ENCODE peak calls at places on chromosomes 13 and 19, in ten cellular contexts. L is SW480; B is transverse colon; Q is uterus; P is activated gamma-delta T cell treated with Interleukin-2 at 50 U/mL for 16 hours; J is stimulated activated CD4-positive, alpha-beta T cell treated with anti-CD3 and anti-CD28 coated beads, Interleukin-1b, Interleukin-23, amount 100 ng/mL, for 1 hour; R is HFF-Myc; A is T-helper 2 cell; E is vagina; N is NCI-H1092 treated with DMSO at 0.1 percent for 48 hours. V is an unnamed sample.

GRCh38 chr19:14450168-14450874 is 17.2 kb downstream of the PKN1 start:
- DNase-seq in P (no peak), Q (no peak), R (no peak), B (no peak), N (no peak), L (peak), J (peak), E (no peak), A (peak), V (no peak)

GRCh38 chr13:108961542-108962125 is 332.2 kb downstream of the MYO16 start:
- DNase-seq in P (peak), L (peak), R (peak), E (no peak), J (no peak), B (no peak), Q (no peak), A (peak), N (peak), V (no peak)

GRCh38 chr13:38641164-38641948 is 45.5 kb upstream of the FREM2 start:
- DNase-seq in P (no peak), B (no peak), A (no peak), Q (no peak), R (no peak), N (peak), E (no peak), L (no peak), J (no peak), V (no peak)

GRCh38 chr13:93881418-93881817 is 598.1 kb downstream of the DCT start:
- DNase-seq in P (no peak), R (no peak), N (no peak), A (no peak), Q (no peak), B (no peak), E (no peak), J (no peak), L (no peak), V (no peak)

GRCh38 chr13:48236528-48237353 is 3.7 kb downstream of the ITM2B start:
- DNase-seq in Q (no peak), A (no peak), B (no peak), L (no peak), J (no peak), P (no peak), R (no peak), E (no peak), N (no peak), V (no peak)

GRCh38 chr13:111123649-111124048 is 8.5 kb downstream of the ARHGEF7 start:
- DNase-seq in P (no peak), B (no peak), L (no peak), A (no peak), E (no peak), J (no peak), R (no peak), Q (no peak), N (no peak), V (no peak)

GRCh38 chr13:109699628-109700071 is 86.7 kb downstream of the IRS2 start:
- DNase-seq in B (no peak), E (no peak), N (no peak), A (no peak), Q (no peak), L (no peak), R (no peak), J (no peak), P (no peak), V (no peak)

GRCh38 chr19:8423821-8424223 is 10.7 kb downstream of the MARCHF2 start:
- DNase-seq in A (no peak), N (no peak), E (peak), B (peak), L (peak), J (no peak), P (no peak), Q (peak), R (peak), V (no peak)

GRCh38 chr13:110346661-110347067 is 39.6 kb downstream of the COL4A2 start:
- DNase-seq in A (no peak), N (no peak), B (peak), Q (no peak), R (no peak), J (no peak), P (no peak), E (no peak), L (peak), V (no peak)

GRCh38 chr19:2487780-2488330 is 11.9 kb downstream of the GADD45B start:
- DNase-seq in N (no peak), B (no peak), L (no peak), E (no peak), R (no peak), Q (no peak), P (no peak), A (no peak), J (no peak), V (no peak)

GRCh38 chr13:100269837-100270236 is 180.9 kb downstream of the PCCA start:
- DNase-seq in Q (peak), N (no peak), J (no peak), E (no peak), L (no peak), B (peak), A (no peak), P (no peak), R (peak), V (no peak)

GRCh38 chr19:45471116-45471865 is 3.5 kb downstream of the FOSB start:
- DNase-seq in N (no peak), J (no peak), A (peak), L (no peak), R (no peak), B (no peak), P (no peak), Q (no peak), E (no peak), V (no peak)

GRCh38 chr19:55097864-55098715 is 19.3 kb downstream of the PPP1R12C start:
- DNase-seq in L (no peak), P (no peak), B (no peak), A (no peak), Q (no peak), N (no peak), E (no peak), J (no peak), R (no peak), V (no peak)

GRCh38 chr13:114029866-114030625 is 56.2 kb upstream of the C13orf46 start:
- DNase-seq in E (no peak), P (no peak), R (no peak), L (no peak), A (no peak), N (no peak), J (no peak), B (no peak), Q (no peak), V (no peak)

GRCh38 chr19:38534574-38534973 is 83.2 kb downstream of the MAP4K1 start:
- DNase-seq in Q (no peak), J (no peak), R (no peak), P (no peak), A (no peak), L (no peak), E (no peak), B (no peak), N (no peak), V (no peak)

GRCh38 chr13:99956473-99957349 is 14.9 kb downstream of the ZIC5 start:
- DNase-seq in N (peak), P (no peak), A (no peak), J (no peak), B (no peak), R (no peak), L (no peak), Q (no peak), E (no peak), V (no peak)

GRCh38 chr13:100209857-100210580 is 121.1 kb downstream of the PCCA start:
- DNase-seq in B (no peak), A (no peak), N (no peak), Q (no peak), P (no peak), L (no peak), R (peak), E (no peak), J (no peak), V (no peak)

GRCh38 chr13:57353831-57354230 is 186.8 kb downstream of the PRR20E start:
- DNase-seq in N (no peak), A (no peak), E (no peak), J (no peak), L (peak), R (no peak), Q (no peak), B (no peak), P (no peak), V (no peak)

GRCh38 chr13:101919541-101920306 is 467.2 kb downstream of the ITGBL1 start:
- DNase-seq in B (no peak), R (no peak), J (no peak), N (peak), E (no peak), A (no peak), Q (no peak), P (no peak), L (no peak), V (no peak)

GRCh38 chr13:76622336-76623045 is 263.7 kb downstream of the KCTD12 start:
- DNase-seq in B (no peak), R (no peak), L (no peak), A (no peak), E (no peak), P (no peak), N (no peak), J (no peak), Q (peak), V (no peak)

GRCh38 chr13:60329221-60329983 is 67.6 kb upstream of the TDRD3 start:
- DNase-seq in P (no peak), J (no peak), E (no peak), R (no peak), Q (no peak), A (no peak), N (peak), B (peak), L (peak), V (no peak)

GRCh38 chr13:103539265-103539664 is 473.0 kb upstream of the SLC10A2 start:
- DNase-seq in B (no peak), E (no peak), Q (no peak), N (peak), L (peak), P (no peak), J (no peak), R (no peak), A (no peak), V (no peak)

GRCh38 chr19:46862974-46863632 is 2.3 kb downstream of the ARHGAP35 start:
- DNase-seq in Q (peak), N (no peak), L (no peak), B (no peak), R (no peak), J (no peak), A (no peak), E (no peak), P (no peak), V (no peak)

GRCh38 chr13:113856716-113857065 is 7.2 kb downstream of the GAS6 start:
- DNase-seq in P (no peak), R (no peak), B (peak), E (peak), L (peak), J (no peak), N (no peak), Q (no peak), A (no peak), V (no peak)

GRCh38 chr19:16467581-16467980 is 4.2 kb downstream of the EPS15L1 start:
- DNase-seq in P (no peak), A (no peak), L (no peak), Q (no peak), R (no peak), B (no peak), E (no peak), J (no peak), N (no peak), V (no peak)

GRCh38 chr19:48239582-48240141 is 16.1 kb downstream of the CARD8 start:
- DNase-seq in P (no peak), J (no peak), R (no peak), Q (no peak), B (no peak), E (no peak), L (no peak), A (no peak), N (no peak), V (no peak)

GRCh38 chr19:30064021-30064699 is 122.1 kb downstream of the URI1 start:
- DNase-seq in A (no peak), R (no peak), Q (no peak), P (no peak), B (peak), N (no peak), J (no peak), L (no peak), E (peak), V (no peak)

GRCh38 chr13:77980592-77980991 is 62.0 kb upstream of the EDNRB start:
- DNase-seq in N (no peak), J (no peak), B (no peak), P (no peak), R (peak), A (no peak), L (no peak), E (no peak), Q (no peak), V (no peak)

GRCh38 chr19:46321653-46322052 is 24.8 kb downstream of the HIF3A start:
- DNase-seq in J (no peak), A (no peak), P (no peak), B (no peak), R (no peak), L (no peak), N (no peak), Q (no peak), E (no peak), V (no peak)

GRCh38 chr13:102912599-102912998 is 66.8 kb downstream of the ERCC5 start:
- DNase-seq in Q (no peak), N (no peak), R (no peak), B (no peak), L (no peak), E (no peak), P (no peak), J (no peak), A (no peak), V (no peak)

GRCh38 chr19:49570997-49571676 is 9.2 kb downstream of the NOSIP start:
- DNase-seq in B (peak), R (no peak), A (no peak), E (no peak), N (no peak), Q (no peak), J (no peak), P (no peak), L (peak), V (no peak)

GRCh38 chr19:57813919-57814504 is 701 bp downstream of the ZNF552 start:
- DNase-seq in L (no peak), P (no peak), B (peak), N (no peak), E (no peak), A (no peak), J (no peak), Q (no peak), R (no peak), V (no peak)

GRCh38 chr13:99383946-99384345 is 76.7 kb upstream of the GPR183 start:
- DNase-seq in Q (no peak), R (no peak), E (peak), N (no peak), A (no peak), B (no peak), P (no peak), J (no peak), L (no peak), V (peak)

GRCh38 chr19:48397263-48397635 is 3.8 kb downstream of the GRIN2D start:
- DNase-seq in E (no peak), A (no peak), J (no peak), Q (no peak), L (no peak), R (no peak), P (no peak), B (no peak), N (no peak), V (no peak)

GRCh38 chr19:49188626-49189200 is 31.1 kb downstream of the TRPM4 start:
- DNase-seq in B (no peak), A (no peak), E (no peak), R (no peak), L (no peak), Q (no peak), N (no peak), P (no peak), J (no peak), V (no peak)

V was measured in CD8-positive, alpha-beta T cell.